ENCODE peak calls at places on chromosomes 1 and 21, in five cellular contexts. D is foreskin fibroblast, S is osteoblast, C is heart right ventricle, X is GM23338. K is an unnamed sample.
A peak's percentile ranks its signal among the peaks of the same experiment; 100 is the strongest.

GRCh38 chr21:41965447-41966340 is 11.9 kb upstream of the C2CD2 start:
- DNase-seq in D (no peak), S (peak; percentile 48), C (no peak), X (no peak), K (no peak)

GRCh38 chr1:34744851-34745250 is 10.0 kb upstream of the GJB5 start:
- DNase-seq in D (no peak), S (no peak), C (no peak), X (no peak), K (no peak)

GRCh38 chr1:58909162-58909560 is 125.3 kb upstream of the JUN start:
- DNase-seq in D (peak; percentile 91), S (peak; percentile 88), C (no peak), X (no peak), K (peak; percentile 69)

GRCh38 chr1:185969524-185969991 is 235.4 kb downstream of the HMCN1 start:
- DNase-seq in D (peak; percentile 57), S (no peak), C (no peak), X (peak; percentile 11), K (peak; percentile 46)

GRCh38 chr1:30764939-30765582 is 7.5 kb upstream of the LAPTM5 start:
- DNase-seq in D (no peak), S (peak; percentile 38), C (no peak), X (no peak), K (no peak)

GRCh38 chr1:244349581-244350001 is 102.1 kb downstream of the ADSS2 start:
- DNase-seq in D (peak; percentile 50), S (peak; percentile 88), C (no peak), X (no peak), K (peak; percentile 29)

GRCh38 chr1:156898151-156898550 is 4.6 kb downstream of the PEAR1 start:
- DNase-seq in D (peak; percentile 51), S (no peak), C (peak; percentile 66), X (peak; percentile 31), K (peak; percentile 71)

GRCh38 chr1:25006770-25007169 is 76.7 kb upstream of the RUNX3 start:
- DNase-seq in D (peak; percentile 33), S (no peak), C (no peak), X (no peak), K (peak; percentile 22)

GRCh38 chr1:72917920-72918319 is 635.6 kb upstream of the NEGR1 start:
- DNase-seq in D (no peak), S (no peak), C (no peak), X (no peak), K (no peak)

GRCh38 chr1:6347641-6348487 is 45.7 kb downstream of the ACOT7 start:
- DNase-seq in D (peak; percentile 52), S (peak; percentile 95), C (no peak), X (peak; percentile 66), K (peak; percentile 29)

GRCh38 chr1:75632350-75632949 is 21.5 kb upstream of the SLC44A5 start:
- DNase-seq in D (peak; percentile 46), S (peak; percentile 66), C (no peak), X (peak; percentile 72), K (peak; percentile 58)

GRCh38 chr1:46535063-46535462 is 16.4 kb downstream of the KNCN start:
- DNase-seq in D (peak; percentile 28), S (peak; percentile 95), C (no peak), X (peak; percentile 52), K (no peak)

GRCh38 chr1:242839101-242839500 is 314.6 kb upstream of the PLD5 start:
- DNase-seq in D (no peak), S (no peak), C (no peak), X (no peak), K (no peak)

GRCh38 chr1:21238141-21238800 is 52.0 kb downstream of the ECE1 start:
- DNase-seq in D (peak; percentile 90), S (peak; percentile 85), C (no peak), X (no peak), K (peak; percentile 28)

GRCh38 chr1:116498789-116499628 is 71.8 kb downstream of the CD58 start:
- DNase-seq in D (peak; percentile 87), S (peak; percentile 90), C (peak; percentile 48), X (peak; percentile 89), K (peak; percentile 69)

GRCh38 chr1:203271018-203271743 is 34.1 kb upstream of the BTG2 start:
- DNase-seq in D (peak; percentile 83), S (no peak), C (no peak), X (peak; percentile 71), K (peak; percentile 60)

GRCh38 chr21:34958040-34958439 is 91.1 kb downstream of the RUNX1 start:
- DNase-seq in D (no peak), S (no peak), C (no peak), X (no peak), K (no peak)

GRCh38 chr1:46183119-46183842 is 7.0 kb upstream of the P3R3URF start:
- DNase-seq in D (peak; percentile 98), S (peak; percentile 99), C (no peak), X (peak; percentile 26), K (peak; percentile 93)

GRCh38 chr1:111571239-111571638 is 48.4 kb upstream of the RAP1A start:
- DNase-seq in D (no peak), S (no peak), C (no peak), X (peak; percentile 11), K (no peak)

GRCh38 chr1:30894508-30894973 is 14.0 kb downstream of the SDC3 start:
- DNase-seq in D (no peak), S (no peak), C (no peak), X (no peak), K (no peak)

GRCh38 chr1:29753244-29753643 is 516.9 kb downstream of the PTPRU start:
- DNase-seq in D (no peak), S (no peak), C (no peak), X (no peak), K (no peak)

GRCh38 chr1:183089025-183089639 is 65.9 kb downstream of the LAMC1 start:
- DNase-seq in D (no peak), S (no peak), C (no peak), X (no peak), K (no peak)

GRCh38 chr21:27422435-27422834 is 455.5 kb upstream of the ADAMTS5 start:
- DNase-seq in D (peak; percentile 61), S (peak; percentile 27), C (no peak), X (no peak), K (peak; percentile 33)

GRCh38 chr1:233614173-233614742 is 352 bp downstream of the KCNK1 start:
- DNase-seq in D (peak; percentile 61), S (peak; percentile 95), C (peak; percentile 31), X (peak; percentile 65), K (peak; percentile 50)

GRCh38 chr1:46466477-46467182 is 23.0 kb upstream of the DMBX1 start:
- DNase-seq in D (peak; percentile 38), S (peak; percentile 96), C (peak; percentile 39), X (peak; percentile 83), K (no peak)

GRCh38 chr1:159071970-159072582 is 4.5 kb downstream of the AIM2 start:
- DNase-seq in D (peak; percentile 79), S (peak; percentile 87), C (no peak), X (peak; percentile 83), K (peak; percentile 72)

GRCh38 chr1:159079518-159079917 is 3.0 kb upstream of the AIM2 start:
- DNase-seq in D (no peak), S (no peak), C (no peak), X (no peak), K (no peak)

GRCh38 chr1:159076438-159076752 is 171 bp downstream of the AIM2 start:
- DNase-seq in D (no peak), S (no peak), C (no peak), X (no peak), K (no peak)

GRCh38 chr1:159076753-159077656 is at the start of gene AIM2:
- DNase-seq in D (peak; percentile 72), S (peak; percentile 21), C (peak; percentile 16), X (no peak), K (no peak)

GRCh38 chr1:159077657-159077961 is 1.0 kb upstream of the AIM2 start:
- DNase-seq in D (no peak), S (no peak), C (no peak), X (no peak), K (no peak)
- H3K4me3 ChIP-seq in D (no peak overlapping the region), S (no peak overlapping the region), C (no peak overlapping the region), X (no peak overlapping the region), K (no peak overlapping the region)

GRCh38 chr21:45306832-45307571 is 19.3 kb upstream of the POFUT2 start:
- DNase-seq in D (peak; percentile 75), S (peak; percentile 95), C (peak; percentile 83), X (no peak), K (peak; percentile 92)

GRCh38 chr21:45304945-45305344 is 17.2 kb upstream of the POFUT2 start:
- DNase-seq in D (no peak), S (no peak), C (peak; percentile 9), X (no peak), K (no peak)

GRCh38 chr21:45308211-45309068 is 20.7 kb upstream of the POFUT2 start:
- DNase-seq in D (peak; percentile 56), S (peak; percentile 96), C (peak; percentile 32), X (no peak), K (peak; percentile 94)

GRCh38 chr21:45305831-45306230 is 18.1 kb upstream of the POFUT2 start:
- DNase-seq in D (no peak), S (no peak), C (no peak), X (no peak), K (no peak)

DNA sequence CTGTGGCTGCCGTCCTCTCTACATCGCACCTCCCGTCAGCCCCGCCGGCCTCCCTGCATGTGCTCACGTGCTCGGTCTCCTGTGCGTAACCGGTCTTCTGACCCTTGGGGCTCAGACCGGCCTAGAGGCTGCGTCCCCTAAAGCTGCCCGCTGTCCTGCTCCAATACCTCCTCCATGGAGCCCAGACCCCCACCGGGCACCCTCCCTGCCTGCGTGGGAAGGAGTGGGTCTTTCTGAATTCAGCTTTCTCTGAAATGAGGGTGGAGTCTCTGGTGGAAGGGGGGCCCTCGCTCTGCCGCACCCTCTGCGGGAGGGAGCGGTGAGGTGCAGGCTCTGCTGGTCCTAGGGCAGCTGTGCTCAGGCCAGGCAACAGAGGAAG is 18.7 kb upstream of the POFUT2 start:
- DNase-seq in D (no peak), S (no peak), C (peak; percentile 17), X (no peak), K (no peak)
- TF ChIP-seq CTCF in D (no peak), S (no peak), C (no peak), X (no peak), K (no peak)

GRCh38 chr1:13730751-13731482 is 30.9 kb downstream of the PRDM2 start:
- DNase-seq in D (no peak), S (no peak), C (no peak), X (no peak), K (peak; percentile 43)
- H3K4me3 ChIP-seq in D (no peak overlapping the region), S (no peak overlapping the region), C (no peak overlapping the region), X (no peak overlapping the region), K (no peak overlapping the region)

GRCh38 chr1:164802573-164803282 is 243.7 kb downstream of the PBX1 start:
- DNase-seq in D (no peak), S (no peak), C (no peak), X (no peak), K (no peak)

GRCh38 chr1:164804366-164804765 is 245.4 kb downstream of the PBX1 start:
- DNase-seq in D (peak; percentile 58), S (no peak), C (no peak), X (no peak), K (peak; percentile 43)

GRCh38 chr1:164805399-164805798 is 246.4 kb downstream of the PBX1 start:
- DNase-seq in D (no peak), S (no peak), C (no peak), X (no peak), K (peak; percentile 52)

GRCh38 chr1:164801791-164802572 is 243.0 kb downstream of the PBX1 start:
- DNase-seq in D (no peak), S (no peak), C (no peak), X (no peak), K (no peak)

DNA sequence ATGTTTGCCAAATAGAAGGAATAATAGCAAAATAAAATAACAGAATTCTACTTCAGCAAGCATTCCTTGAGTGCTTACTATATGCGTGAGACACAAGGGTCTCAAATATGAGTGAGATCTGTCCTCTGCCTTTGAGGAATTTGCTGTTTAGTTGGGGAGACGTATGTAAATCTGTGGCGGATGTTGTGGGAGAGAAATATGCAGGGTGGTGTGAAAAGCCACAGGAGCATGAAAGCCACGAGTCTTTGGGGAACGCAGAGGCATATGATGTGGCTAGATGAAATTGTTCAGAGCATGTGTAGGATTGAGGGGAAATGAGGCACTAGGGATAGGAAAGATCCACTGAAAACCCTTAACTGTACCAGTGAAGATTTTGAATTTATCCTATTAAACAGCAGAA is 244.4 kb downstream of the PBX1 start:
- DNase-seq in D (peak; percentile 15), S (no peak), C (no peak), X (no peak), K (peak; percentile 73)
- TF ChIP-seq CTCF in D (no peak), S (no peak), C (no peak), X (no peak), K (no peak)

K was measured in astrocyte of the spinal cord.